ENCODE peak calls at places on chromosomes 13 and 19, in five cellular contexts. One of them, this sample, is unnamed.

GRCh38 chr19:6740589-6741348 is 1.3 kb downstream of the TRIP10 start:
- DNase-seq in DMS153: peak; percentile 13
- DNase-seq in NCI-H2029: no peak
- DNase-seq in GM23338: peak; percentile 86
- DNase-seq in neuronal stem cell: peak; percentile 67
- DNase-seq in this sample: no peak

GRCh38 chr19:54967611-54968010 is 1.4 kb downstream of the NLRP2 start:
- DNase-seq in DMS153: no peak
- DNase-seq in NCI-H2029: no peak
- DNase-seq in GM23338: no peak
- DNase-seq in neuronal stem cell: no peak
- DNase-seq in this sample: no peak

GRCh38 chr13:26759907-26760834 is at the start of gene GPR12:
- DNase-seq in DMS153: no peak
- DNase-seq in NCI-H2029: no peak
- DNase-seq in GM23338: peak; percentile 33
- DNase-seq in neuronal stem cell: no peak
- DNase-seq in this sample: no peak

GRCh38 chr13:39945226-39945625 is 289.8 kb downstream of the COG6 start:
- DNase-seq in DMS153: no peak
- DNase-seq in NCI-H2029: no peak
- DNase-seq in GM23338: no peak
- DNase-seq in neuronal stem cell: no peak
- DNase-seq in this sample: no peak

GRCh38 chr13:49436890-49437289 is 7.0 kb downstream of the CAB39L start:
- DNase-seq in DMS153: no peak
- DNase-seq in NCI-H2029: no peak
- DNase-seq in GM23338: no peak
- DNase-seq in neuronal stem cell: no peak
- DNase-seq in this sample: no peak

GRCh38 chr19:41701401-41702075 is 6.9 kb upstream of the CEACAM5 start:
- DNase-seq in DMS153: peak; percentile 33
- DNase-seq in NCI-H2029: no peak
- DNase-seq in GM23338: peak; percentile 87
- DNase-seq in neuronal stem cell: no peak
- DNase-seq in this sample: peak; percentile 18

GRCh38 chr19:46451352-46451751 is 20.0 kb downstream of the PNMA8A start:
- DNase-seq in DMS153: no peak
- DNase-seq in NCI-H2029: no peak
- DNase-seq in GM23338: no peak
- DNase-seq in neuronal stem cell: no peak
- DNase-seq in this sample: no peak

GRCh38 chr13:113820813-113821651 is 42.8 kb downstream of the GAS6 start:
- DNase-seq in DMS153: peak; percentile 40
- DNase-seq in NCI-H2029: peak; percentile 56
- DNase-seq in GM23338: no peak
- DNase-seq in neuronal stem cell: no peak
- DNase-seq in this sample: no peak

GRCh38 chr19:41351339-41352245 is 2.1 kb downstream of the TGFB1 start:
- DNase-seq in DMS153: no peak
- DNase-seq in NCI-H2029: no peak
- DNase-seq in GM23338: peak; percentile 66
- DNase-seq in neuronal stem cell: no peak
- DNase-seq in this sample: no peak

GRCh38 chr13:28161370-28161769 is 23.0 kb downstream of the PAN3 start:
- DNase-seq in DMS153: no peak
- DNase-seq in NCI-H2029: no peak
- DNase-seq in GM23338: peak; percentile 91
- DNase-seq in neuronal stem cell: no peak
- DNase-seq in this sample: no peak

GRCh38 chr13:46342538-46342937 is 44.5 kb downstream of the RUBCNL start:
- DNase-seq in DMS153: no peak
- DNase-seq in NCI-H2029: no peak
- DNase-seq in GM23338: no peak
- DNase-seq in neuronal stem cell: no peak
- DNase-seq in this sample: no peak

GRCh38 chr19:5578094-5578846 is 10.5 kb upstream of the TINCR start:
- DNase-seq in DMS153: peak; percentile 62
- DNase-seq in NCI-H2029: peak; percentile 50
- DNase-seq in GM23338: peak; percentile 83
- DNase-seq in neuronal stem cell: peak; percentile 72
- DNase-seq in this sample: peak; percentile 19

GRCh38 chr19:30898353-30899103 is 450.7 kb downstream of the TSHZ3 start:
- DNase-seq in DMS153: no peak
- DNase-seq in NCI-H2029: no peak
- DNase-seq in GM23338: peak; percentile 66
- DNase-seq in neuronal stem cell: no peak
- DNase-seq in this sample: no peak

GRCh38 chr19:40228863-40229262 is 2.4 kb upstream of the CCNP start:
- DNase-seq in DMS153: no peak
- DNase-seq in NCI-H2029: no peak
- DNase-seq in GM23338: no peak
- DNase-seq in neuronal stem cell: no peak
- DNase-seq in this sample: no peak

GRCh38 chr13:50664961-50665360 is 178.5 kb downstream of the DLEU7 start:
- DNase-seq in DMS153: no peak
- DNase-seq in NCI-H2029: no peak
- DNase-seq in GM23338: no peak
- DNase-seq in neuronal stem cell: no peak
- DNase-seq in this sample: no peak

GRCh38 chr19:1084024-1084868 is 10.9 kb downstream of the POLR2E start:
- DNase-seq in DMS153: no peak
- DNase-seq in NCI-H2029: no peak
- DNase-seq in GM23338: no peak
- DNase-seq in neuronal stem cell: no peak
- DNase-seq in this sample: no peak

GRCh38 chr19:10390652-10391286 is 10.4 kb upstream of the TYK2 start:
- DNase-seq in DMS153: peak; percentile 66
- DNase-seq in NCI-H2029: no peak
- DNase-seq in GM23338: peak; percentile 92
- DNase-seq in neuronal stem cell: peak; percentile 68
- DNase-seq in this sample: no peak

GRCh38 chr13:101700598-101700997 is 248.1 kb downstream of the ITGBL1 start:
- DNase-seq in DMS153: no peak
- DNase-seq in NCI-H2029: no peak
- DNase-seq in GM23338: no peak
- DNase-seq in neuronal stem cell: no peak
- DNase-seq in this sample: no peak

GRCh38 chr13:103044054-103044453 is 22.2 kb downstream of the SLC10A2 start:
- DNase-seq in DMS153: no peak
- DNase-seq in NCI-H2029: no peak
- DNase-seq in GM23338: no peak
- DNase-seq in neuronal stem cell: no peak
- DNase-seq in this sample: no peak

GRCh38 chr19:53102186-53102585 is 1.0 kb downstream of the ZNF160 start:
- DNase-seq in DMS153: no peak
- DNase-seq in NCI-H2029: no peak
- DNase-seq in GM23338: no peak
- DNase-seq in neuronal stem cell: peak; percentile 5
- DNase-seq in this sample: no peak

GRCh38 chr19:34241513-34242337 is 12.6 kb upstream of the GARRE1 start:
- DNase-seq in DMS153: peak; percentile 85
- DNase-seq in NCI-H2029: peak; percentile 91
- DNase-seq in GM23338: peak; percentile 93
- DNase-seq in neuronal stem cell: no peak
- DNase-seq in this sample: peak; percentile 58

GRCh38 chr19:46878613-46879375 is 18.0 kb downstream of the ARHGAP35 start:
- DNase-seq in DMS153: no peak
- DNase-seq in NCI-H2029: no peak
- DNase-seq in GM23338: no peak
- DNase-seq in neuronal stem cell: no peak
- DNase-seq in this sample: no peak

GRCh38 chr13:113862766-113863510 is 938 bp downstream of the GAS6 start:
- DNase-seq in DMS153: no peak
- DNase-seq in NCI-H2029: no peak
- DNase-seq in GM23338: peak; percentile 78
- DNase-seq in neuronal stem cell: no peak
- DNase-seq in this sample: no peak

GRCh38 chr19:39631626-39632025 is 24.1 kb upstream of the LGALS16 start:
- DNase-seq in DMS153: no peak
- DNase-seq in NCI-H2029: no peak
- DNase-seq in GM23338: peak; percentile 69
- DNase-seq in neuronal stem cell: no peak
- DNase-seq in this sample: no peak

GRCh38 chr19:51347209-51347928 is 5.4 kb upstream of the VSIG10L start:
- DNase-seq in DMS153: no peak
- DNase-seq in NCI-H2029: no peak
- DNase-seq in GM23338: no peak
- DNase-seq in neuronal stem cell: no peak
- DNase-seq in this sample: no peak

GRCh38 chr19:17872251-17873001 is 681 bp downstream of the SLC5A5 start:
- DNase-seq in DMS153: no peak
- DNase-seq in NCI-H2029: no peak
- DNase-seq in GM23338: peak; percentile 39
- DNase-seq in neuronal stem cell: no peak
- DNase-seq in this sample: no peak

GRCh38 chr13:67223024-67223423 is 7.1 kb downstream of the PCDH9 start:
- DNase-seq in DMS153: no peak
- DNase-seq in NCI-H2029: no peak
- DNase-seq in GM23338: no peak
- DNase-seq in neuronal stem cell: no peak
- DNase-seq in this sample: no peak

GRCh38 chr13:23506821-23507210 is 63.4 kb upstream of the TNFRSF19 start:
- DNase-seq in DMS153: no peak
- DNase-seq in NCI-H2029: no peak
- DNase-seq in GM23338: no peak
- DNase-seq in neuronal stem cell: no peak
- DNase-seq in this sample: no peak

GRCh38 chr19:45058622-45059159 is 17.6 kb downstream of the ZNF296 start:
- DNase-seq in DMS153: no peak
- DNase-seq in NCI-H2029: no peak
- DNase-seq in GM23338: no peak
- DNase-seq in neuronal stem cell: no peak
- DNase-seq in this sample: no peak